ENCODE peak calls at places on chromosomes 5 and 9, in six cellular contexts. I is H1, Y is SK-N-SH, R is GM12878, U is K562, J is HepG2. V is an unnamed sample.

GRCh38 chr9:30476826-30477225 is 1907.6 kb upstream of the ACO1 start:
- DNase-seq in I (no peak), J (no peak), R (no peak), U (no peak), Y (no peak), V (no peak)

GRCh38 chr9:14441976-14442651 is 128.2 kb upstream of the NFIB start:
- DNase-seq in J (peak), I (no peak), U (peak), R (no peak), Y (no peak), V (no peak)

GRCh38 chr9:1939926-1940368 is 75.2 kb upstream of the SMARCA2 start:
- DNase-seq in Y (peak), J (peak), U (no peak), R (peak), I (no peak), V (peak)

GRCh38 chr9:134568116-134568515 is 73.5 kb upstream of the COL5A1 start:
- DNase-seq in I (no peak), U (no peak), Y (no peak), J (no peak), R (no peak), V (no peak)

GRCh38 chr5:177429248-177430045 is 3.0 kb downstream of the GRK6 start:
- DNase-seq in U (no peak), I (no peak), J (no peak), R (peak), Y (no peak), V (peak)

GRCh38 chr9:109035684-109036423 is 22.6 kb upstream of the CTNNAL1 start:
- DNase-seq in I (no peak), J (peak), Y (no peak), U (no peak), R (no peak), V (no peak)

GRCh38 chr5:176610430-176610763 is 441 bp upstream of the GPRIN1 start:
- DNase-seq in Y (peak), I (no peak), U (peak), J (no peak), R (no peak), V (no peak)

GRCh38 chr9:131162886-131163285 is 37.5 kb downstream of the NUP214 start:
- DNase-seq in J (no peak), R (no peak), Y (no peak), I (no peak), U (no peak), V (no peak)

GRCh38 chr9:132557159-132557558 is 25.2 kb upstream of the BARHL1 start:
- DNase-seq in U (no peak), R (no peak), J (no peak), Y (no peak), I (no peak), V (no peak)

GRCh38 chr9:127140842-127141675 is 18.6 kb upstream of the ANGPTL2 start:
- DNase-seq in R (no peak), U (no peak), Y (no peak), J (no peak), I (no peak), V (no peak)

GRCh38 chr5:9955586-9955985 is 294.1 kb downstream of the ATPSCKMT start:
- DNase-seq in Y (no peak), I (no peak), R (no peak), J (no peak), U (no peak), V (no peak)

GRCh38 chr9:80504525-80505235 is 932.9 kb downstream of the TLE4 start:
- DNase-seq in I (no peak), J (no peak), R (no peak), U (no peak), Y (no peak), V (no peak)

GRCh38 chr5:1105350-1106265 is 6.3 kb downstream of the SLC12A7 start:
- DNase-seq in R (no peak), U (peak), J (peak), Y (no peak), I (no peak), V (no peak)

GRCh38 chr9:131801811-131802210 is 61.9 kb upstream of the RAPGEF1 start:
- DNase-seq in J (no peak), I (no peak), Y (no peak), R (no peak), U (no peak), V (no peak)

GRCh38 chr9:136619742-136620440 is 42.8 kb upstream of the EGFL7 start:
- DNase-seq in U (no peak), R (no peak), I (no peak), J (peak), Y (no peak), V (peak)

GRCh38 chr9:127970401-127971313 is 10.1 kb downstream of the EEIG1 start:
- DNase-seq in Y (peak), R (peak), U (no peak), I (no peak), J (no peak), V (no peak)

GRCh38 chr5:157740211-157740610 is 3.3 kb upstream of the LSM11 start:
- DNase-seq in I (no peak), R (no peak), Y (peak), U (peak), J (peak), V (no peak)
- TF ChIP-seq GABPA in I (no peak), R (no peak), Y (no peak), U (no peak), J (no peak), V (no peak)

GRCh38 chr5:121870489-121870888 is 18.8 kb downstream of the FTMT start:
- DNase-seq in U (no peak), R (no peak), J (no peak), I (no peak), Y (no peak), V (no peak)
- TF ChIP-seq GABPA in U (no peak), R (no peak), J (no peak), I (no peak), Y (no peak), V (no peak)

GRCh38 chr5:31733365-31733764 is 94.4 kb downstream of the PDZD2 start:
- DNase-seq in J (no peak), U (no peak), Y (no peak), I (no peak), R (no peak), V (no peak)
- TF ChIP-seq GABPA in J (no peak), U (no peak), Y (no peak), I (no peak), R (no peak), V (no peak)

DNA sequence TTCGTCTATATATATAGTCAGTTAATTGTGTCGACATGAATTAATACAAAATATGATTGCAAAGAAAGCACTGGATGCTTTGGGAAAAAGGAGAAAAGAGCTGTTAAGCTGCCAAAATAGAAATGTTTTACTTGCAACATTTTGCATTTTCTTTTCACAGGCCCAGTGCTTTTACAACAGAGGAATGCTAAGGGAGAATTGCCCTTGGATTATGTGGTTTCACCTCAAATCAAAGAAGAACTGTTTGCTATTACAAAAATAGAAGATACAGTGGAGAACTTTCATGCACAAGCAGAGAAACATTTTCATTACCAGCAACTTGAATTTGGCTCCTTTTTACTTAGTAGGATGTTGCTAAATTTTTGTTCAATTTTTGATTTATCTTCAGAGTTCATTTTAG is 76.2 kb downstream of the SLF1 start:
- DNase-seq in J (no peak), I (no peak), R (no peak), U (no peak), Y (no peak), V (no peak)
- TF ChIP-seq GABPA in J (no peak), I (no peak), R (no peak), U (no peak), Y (no peak), V (no peak)

GRCh38 chr9:114460513-114461225 is 44.6 kb downstream of the WHRN start:
- DNase-seq in J (no peak), R (no peak), Y (no peak), U (no peak), I (no peak), V (no peak)
- TF ChIP-seq GABPA in J (no peak), R (no peak), Y (no peak), U (no peak), I (no peak), V (no peak)

GRCh38 chr9:17757816-17758215 is 178.9 kb downstream of the SH3GL2 start:
- DNase-seq in I (no peak), J (no peak), Y (no peak), R (no peak), U (no peak), V (no peak)

GRCh38 chr9:17760250-17760649 is 181.4 kb downstream of the SH3GL2 start:
- DNase-seq in U (no peak), Y (no peak), R (no peak), J (no peak), I (no peak), V (no peak)

GRCh38 chr9:17764306-17764705 is 185.4 kb downstream of the SH3GL2 start:
- DNase-seq in U (no peak), R (no peak), Y (no peak), I (no peak), J (no peak), V (no peak)

GRCh38 chr9:17761984-17762676 is 183.3 kb downstream of the SH3GL2 start:
- DNase-seq in U (no peak), J (no peak), Y (no peak), I (no peak), R (no peak), V (peak)
- TF ChIP-seq GABPA in U (no peak), J (no peak), Y (no peak), I (no peak), R (no peak), V (no peak)

GRCh38 chr9:33165263-33166151 is 1.6 kb downstream of the B4GALT1 start:
- DNase-seq in I (no peak), U (peak), J (peak), Y (no peak), R (peak), V (peak)

GRCh38 chr9:33167949-33168535 is 906 bp upstream of the B4GALT1 start:
- DNase-seq in R (no peak), U (no peak), J (no peak), Y (no peak), I (no peak), V (peak)

GRCh38 chr9:33164138-33164809 is 2.9 kb downstream of the B4GALT1 start:
- DNase-seq in U (no peak), R (no peak), I (no peak), J (no peak), Y (no peak), V (no peak)

GRCh38 chr9:33167084-33167948 is at the start of gene B4GALT1:
- DNase-seq in R (peak), Y (peak), I (peak), U (peak), J (peak), V (peak)

DNA sequence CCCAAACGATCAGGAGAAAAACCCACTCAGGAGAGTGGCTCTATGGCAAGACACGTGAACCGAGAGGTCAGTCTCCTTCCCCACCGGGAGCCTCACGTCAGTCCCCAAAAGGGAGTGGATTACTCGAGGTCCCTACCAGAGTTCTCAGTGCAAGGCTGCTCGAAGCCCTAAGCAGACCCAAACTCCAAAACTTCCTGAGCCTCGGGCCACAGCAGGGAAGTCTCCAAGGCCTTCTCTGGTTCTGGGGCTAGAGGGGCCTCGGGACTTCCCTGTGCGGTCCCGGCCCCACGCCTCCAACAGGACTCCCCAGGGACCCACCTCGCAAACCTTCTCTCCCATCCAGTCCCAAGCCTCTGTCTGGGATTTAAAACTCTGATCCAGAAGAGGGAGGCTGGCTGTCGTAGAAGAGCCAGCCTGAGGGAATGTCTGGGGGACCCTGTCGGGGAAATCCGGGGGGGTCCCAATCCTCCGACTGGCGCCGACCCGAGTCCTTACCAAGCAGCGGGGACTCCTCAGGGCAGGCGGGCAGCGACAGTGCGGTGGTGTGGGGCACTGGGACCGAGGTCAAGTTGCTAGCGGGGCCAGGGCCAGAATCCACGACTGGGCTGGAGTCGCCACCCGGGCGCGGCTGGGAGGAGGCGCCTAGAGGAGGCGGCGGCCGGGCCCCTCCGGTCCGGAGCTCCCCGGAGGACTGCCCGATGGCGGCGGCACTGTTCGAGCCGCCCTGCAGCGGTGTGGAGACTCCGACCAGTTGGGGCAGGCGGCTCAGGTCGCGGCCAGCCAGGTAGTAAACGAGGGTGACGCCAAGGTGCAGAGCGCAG is 663 bp downstream of the B4GALT1 start:
- DNase-seq in J (no peak), Y (peak), I (no peak), R (no peak), U (peak), V (no peak)
- TF ChIP-seq GABPA in J (no peak), Y (no peak), I (no peak), R (no peak), U (no peak), V (no peak)

GRCh38 chr5:14208071-14209021 is 65.2 kb downstream of the TRIO start:
- DNase-seq in J (peak), I (no peak), Y (no peak), U (no peak), R (peak), V (peak)
- TF ChIP-seq GABPA in J (no peak), I (no peak), Y (no peak), U (no peak), R (no peak), V (no peak)

V was measured in HL-60.